ENCODE peak calls at places on chromosomes 11 and 22, in six cellular contexts. F, M, N, B, J and V are unnamed samples.

GRCh38 chr22:39244073-39244495 is 698 bp downstream of the PDGFB start:
- DNase-seq in F (no peak), M (no peak), N (peak; percentile 53), B (no peak), J (no peak), V (no peak)

GRCh38 chr11:12743834-12744449 is 69.7 kb downstream of the TEAD1 start:
- DNase-seq in F (no peak), M (no peak), N (no peak), B (no peak), J (no peak), V (no peak)

GRCh38 chr22:23179381-23180294 is 671 bp upstream of the BCR start:
- DNase-seq in F (peak; percentile 50), M (no peak), N (peak; percentile 26), B (peak; percentile 72), J (peak; percentile 67), V (peak; percentile 18)

GRCh38 chr22:49767355-49768062 is 60.2 kb downstream of the BRD1 start:
- DNase-seq in F (peak; percentile 64), M (peak; percentile 54), N (peak; percentile 53), B (no peak), J (peak; percentile 27), V (peak; percentile 63)

GRCh38 chr11:27409742-27410141 is 46.7 kb upstream of the CCDC34 start:
- DNase-seq in F (no peak), M (no peak), N (no peak), B (no peak), J (no peak), V (no peak)

GRCh38 chr11:79244175-79244804 is 196.5 kb downstream of the TENM4 start:
- DNase-seq in F (no peak), M (no peak), N (no peak), B (no peak), J (no peak), V (no peak)

GRCh38 chr22:36144886-36145541 is 15.5 kb downstream of the APOL3 start:
- DNase-seq in F (peak; percentile 77), M (no peak), N (peak; percentile 70), B (peak; percentile 79), J (no peak), V (peak; percentile 88)

GRCh38 chr11:20367313-20367948 is 3.9 kb downstream of the HTATIP2 start:
- DNase-seq in F (peak; percentile 91), M (no peak), N (no peak), B (no peak), J (no peak), V (no peak)

GRCh38 chr11:111409915-111410314 is 30.8 kb upstream of the POU2AF1 start:
- DNase-seq in F (no peak), M (no peak), N (no peak), B (no peak), J (no peak), V (no peak)

GRCh38 chr11:79173615-79174014 is 267.2 kb downstream of the TENM4 start:
- DNase-seq in F (no peak), M (no peak), N (no peak), B (no peak), J (no peak), V (peak; percentile 28)

GRCh38 chr22:30309981-30310672 is 16.6 kb downstream of the TBC1D10A start:
- DNase-seq in F (no peak), M (no peak), N (no peak), B (peak; percentile 80), J (no peak), V (peak; percentile 63)

GRCh38 chr11:43746670-43747069 is 66.1 kb downstream of the HSD17B12 start:
- DNase-seq in F (no peak), M (no peak), N (peak; percentile 12), B (no peak), J (no peak), V (no peak)

GRCh38 chr11:38718049-38718448 is 2120.0 kb upstream of the RAG2 start:
- DNase-seq in F (no peak), M (no peak), N (peak; percentile 6), B (no peak), J (no peak), V (peak; percentile 2)

GRCh38 chr11:10622957-10623787 is 54.7 kb upstream of the LYVE1 start:
- DNase-seq in F (no peak), M (no peak), N (no peak), B (no peak), J (no peak), V (no peak)

GRCh38 chr11:35483131-35483800 is 42.1 kb downstream of the PAMR1 start:
- DNase-seq in F (no peak), M (no peak), N (no peak), B (no peak), J (no peak), V (peak; percentile 25)

GRCh38 chr22:39306456-39307361 is 12.7 kb downstream of the RPL3 start:
- DNase-seq in F (peak; percentile 71), M (no peak), N (peak; percentile 50), B (peak; percentile 67), J (no peak), V (no peak)

GRCh38 chr11:6418958-6419611 is at the start of gene APBB1:
- DNase-seq in F (peak; percentile 67), M (peak; percentile 86), N (peak; percentile 75), B (peak; percentile 73), J (peak; percentile 88), V (peak; percentile 71)

GRCh38 chr22:48826546-48826945 is 1001.1 kb downstream of the BRD1 start:
- DNase-seq in F (no peak), M (peak; percentile 41), N (no peak), B (no peak), J (peak; percentile 41), V (no peak)

GRCh38 chr11:119531091-119531490 is 108.1 kb upstream of the THY1 start:
- DNase-seq in F (no peak), M (peak; percentile 52), N (no peak), B (peak; percentile 43), J (no peak), V (no peak)

GRCh38 chr22:49006207-49007012 is 821.3 kb downstream of the BRD1 start:
- DNase-seq in F (no peak), M (peak; percentile 52), N (no peak), B (no peak), J (no peak), V (no peak)

GRCh38 chr11:120279490-120279889 is 39.5 kb downstream of the POU2F3 start:
- DNase-seq in F (no peak), M (no peak), N (no peak), B (no peak), J (no peak), V (no peak)

GRCh38 chr22:49788492-49788891 is 39.2 kb downstream of the BRD1 start:
- DNase-seq in F (peak; percentile 49), M (no peak), N (no peak), B (no peak), J (no peak), V (peak; percentile 29)

DNA sequence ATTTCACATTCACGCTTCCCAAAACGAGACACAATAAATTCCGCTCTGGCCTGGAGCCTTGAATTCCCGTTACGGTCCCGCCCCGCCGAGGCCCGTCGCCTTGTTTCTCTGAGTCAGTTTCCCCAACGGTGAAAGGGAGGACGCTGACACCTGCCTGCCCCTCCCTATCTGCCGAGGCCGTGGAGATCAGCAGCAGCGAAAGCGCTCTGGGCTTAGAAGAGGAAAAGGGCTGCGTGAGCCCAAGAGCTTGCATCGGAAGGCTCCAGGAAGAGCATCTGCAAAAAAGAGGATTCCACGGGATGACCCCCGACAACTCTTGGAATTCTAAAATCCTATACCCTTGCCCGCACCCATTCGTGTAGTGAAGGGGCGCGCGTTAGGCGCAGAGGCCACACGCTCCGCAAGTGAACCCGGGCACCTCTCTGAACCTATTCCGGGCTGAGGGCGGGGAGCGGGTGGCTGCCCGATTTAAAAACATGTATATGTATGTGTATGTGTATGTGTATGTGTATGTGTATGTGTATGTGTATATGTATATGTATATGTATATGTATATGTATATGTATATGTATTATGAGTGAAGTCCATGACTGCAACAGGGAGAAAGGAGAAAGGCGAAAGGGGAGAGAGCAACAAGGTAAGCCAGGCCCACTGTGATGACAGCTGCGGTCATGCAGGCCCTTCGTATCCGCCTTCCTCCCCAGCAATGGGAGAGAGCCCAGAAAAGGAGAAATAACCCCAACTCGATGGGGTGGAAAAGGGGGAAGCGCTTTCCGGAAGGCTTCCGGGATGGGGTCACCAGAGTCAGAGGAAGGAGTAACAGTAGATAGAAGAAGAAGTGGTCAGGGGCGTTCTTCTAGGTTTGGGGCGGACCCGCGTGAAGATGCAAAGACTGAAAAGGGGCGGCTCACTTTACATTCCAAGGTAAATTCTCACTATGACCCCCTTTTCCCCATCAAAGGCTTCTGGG is 947 bp upstream of the MRTFA start:
- DNase-seq in F (no peak), M (peak; percentile 71), N (no peak), B (peak; percentile 73), J (peak; percentile 65), V (no peak)
- H3K4me3 ChIP-seq in F (peak overlapping the region; percentile 40), M (peak overlapping the region; percentile 97), N (peak overlapping the region; percentile 88), B (peak overlapping the region; percentile 100), J (peak overlapping the region; percentile 51), V (peak overlapping the region; percentile 52)

GRCh38 chr11:64766881-64767280 is 7.1 kb upstream of the PYGM start:
- DNase-seq in F (no peak), M (peak; percentile 56), N (no peak), B (no peak), J (no peak), V (no peak)
- H3K4me1 ChIP-seq in F (peaks cover 24% of the 10 kb centered on the region), M (peaks cover 10% of the 10 kb centered on the region), N (no peaks in the 10 kb centered on the region), B (peaks cover 46% of the 10 kb centered on the region), J (peaks cover 5% of the 10 kb centered on the region), V (peaks cover 32% of the 10 kb centered on the region)

DNA sequence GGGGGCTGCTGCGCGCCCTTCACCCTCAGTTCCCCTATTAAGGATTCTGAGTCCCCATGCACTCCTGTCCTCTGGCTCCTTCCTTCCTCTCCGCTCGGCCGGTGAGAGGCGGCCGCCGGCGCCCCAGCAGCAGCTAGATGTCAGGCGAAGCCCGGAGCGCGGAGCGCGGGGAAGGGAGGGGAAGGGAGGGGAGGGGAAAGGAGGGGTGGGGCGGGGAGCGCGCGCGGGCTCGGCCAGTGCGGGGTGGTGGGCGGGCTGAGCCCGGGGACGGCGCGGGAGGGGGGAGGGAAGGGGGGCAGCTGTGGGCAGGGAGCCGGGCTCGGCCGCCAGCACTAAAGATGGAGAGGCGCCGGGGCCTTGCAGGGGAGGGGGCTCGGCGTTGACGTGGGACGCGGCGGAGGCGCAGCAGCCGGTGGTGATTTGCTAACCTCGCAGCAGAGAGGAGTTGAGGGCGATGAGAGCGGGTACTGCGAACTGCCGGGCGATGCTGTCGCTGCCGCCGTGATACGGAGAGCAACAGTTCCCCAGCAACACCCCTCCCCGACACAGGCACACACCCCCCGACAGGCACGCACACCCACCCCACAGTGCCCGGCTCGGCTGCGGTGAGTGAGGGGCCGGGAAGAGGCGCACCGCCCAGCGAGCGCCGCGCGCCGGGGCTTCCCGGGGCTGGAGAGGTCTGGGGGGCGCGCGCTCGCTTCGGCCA is at the start of gene ZBTB16:
- DNase-seq in F (peak; percentile 83), M (peak; percentile 95), N (peak; percentile 88), B (peak; percentile 93), J (peak; percentile 94), V (peak; percentile 94)
- TF ChIP-seq CTCF in F (peak; percentile 29), M (no peak), N (no peak), B (peak; percentile 46), J (peak; percentile 7), V (peak; percentile 35)

DNA sequence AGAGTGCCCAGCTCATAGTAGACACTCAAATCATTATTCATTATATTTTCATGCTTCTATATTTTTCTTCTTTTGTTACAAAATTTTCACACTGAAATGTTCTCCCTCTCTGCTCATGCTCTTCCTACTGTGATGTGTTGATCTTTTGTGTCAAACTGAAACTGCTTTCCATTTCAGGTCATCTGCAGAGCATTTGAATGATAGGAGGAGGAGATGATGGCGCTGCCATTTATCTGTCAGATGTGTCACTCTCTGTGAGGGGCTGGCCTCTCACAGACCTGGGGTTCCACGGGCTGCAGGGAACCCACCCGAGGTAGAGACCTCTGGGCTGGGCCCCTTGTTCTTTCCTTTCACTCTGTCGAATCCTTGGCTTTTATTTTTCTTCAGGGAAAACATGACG is 41.1 kb downstream of the OR10A6 start:
- DNase-seq in F (no peak), M (no peak), N (no peak), B (no peak), J (no peak), V (no peak)
- H3K4me3 ChIP-seq in F (no peak overlapping the region), M (no peak overlapping the region), N (no peak overlapping the region), B (no peak overlapping the region), J (no peak overlapping the region), V (no peak overlapping the region)